ENCODE peak calls at places on chromosome 6, in nine cellular contexts. S is NB4; M is stimulated activated CD4-positive, alpha-beta T cell treated with anti-CD3 and anti-CD28 coated beads, TNF-alpha, amount 100 ng/mL, for 1 hour; X is stimulated activated CD8-positive, alpha-beta memory T cell treated with anti-CD3 and anti-CD28 coated beads, Interleukin-12 subunit alpha, Interleukin-12 subunit beta, amount 100 ng/mL, for 4 hours; V is endothelial cell; C is NCI-H2171; I is germinal center; H is type B pancreatic cell; D is AG20443. G is an unnamed sample.

GRCh38 chr6:16184129-16184528 is 54.3 kb upstream of the GMPR start:
- DNase-seq in S (peak; percentile 82), M (no peak), X (no peak), V (no peak), C (no peak), I (peak; percentile 62), H (no peak), D (peak; percentile 15), G (peak; percentile 36)

GRCh38 chr6:46652603-46653438 is at the start of the genes CYP39A1 and SLC25A27:
- DNase-seq in S (peak; percentile 65), M (peak; percentile 39), X (peak; percentile 65), V (peak; percentile 92), C (peak; percentile 85), I (peak; percentile 92), H (peak; percentile 95), D (peak; percentile 98), G (peak; percentile 75)

GRCh38 chr6:115891111-115891669 is 169.5 kb downstream of the FRK start:
- DNase-seq in S (peak; percentile 18), M (no peak), X (no peak), V (no peak), C (no peak), I (no peak), H (no peak), D (peak; percentile 61), G (peak; percentile 85)

GRCh38 chr6:67411036-67411435 is 1224.0 kb upstream of the ADGRB3 start:
- DNase-seq in S (no peak), M (no peak), X (no peak), V (no peak), C (no peak), I (no peak), H (no peak), D (no peak), G (peak; percentile 9)

GRCh38 chr6:4853349-4853748 is 77.1 kb downstream of the CDYL start:
- DNase-seq in S (no peak), M (no peak), X (no peak), V (no peak), C (no peak), I (no peak), H (no peak), D (no peak), G (no peak)

GRCh38 chr6:130189691-130190459 is 32.9 kb downstream of the SAMD3 start:
- DNase-seq in S (no peak), M (no peak), X (no peak), V (no peak), C (no peak), I (no peak), H (no peak), D (no peak), G (no peak)

GRCh38 chr6:15464211-15464725 is 198.6 kb downstream of the DTNBP1 start:
- DNase-seq in S (peak; percentile 66), M (peak; percentile 16), X (peak; percentile 10), V (peak; percentile 40), C (no peak), I (peak; percentile 25), H (no peak), D (peak; percentile 24), G (no peak)

GRCh38 chr6:166905013-166905412 is 51.3 kb downstream of the RNASET2 start:
- DNase-seq in S (no peak), M (no peak), X (no peak), V (no peak), C (no peak), I (no peak), H (no peak), D (peak; percentile 5), G (no peak)

GRCh38 chr6:80404889-80405288 is 298.4 kb downstream of the BCKDHB start:
- DNase-seq in S (no peak), M (no peak), X (no peak), V (no peak), C (no peak), I (no peak), H (no peak), D (no peak), G (no peak)

GRCh38 chr6:132812255-132812732 is 2.1 kb upstream of the RPS12 start:
- DNase-seq in S (peak; percentile 33), M (no peak), X (no peak), V (no peak), C (no peak), I (no peak), H (no peak), D (peak; percentile 16), G (peak; percentile 67)

GRCh38 chr6:150189176-150189575 is 46.3 kb downstream of the PPP1R14C start:
- DNase-seq in S (no peak), M (no peak), X (no peak), V (no peak), C (no peak), I (no peak), H (no peak), D (no peak), G (no peak)

GRCh38 chr6:97401533-97401932 is 118.5 kb upstream of the MMS22L start:
- DNase-seq in S (no peak), M (no peak), X (no peak), V (no peak), C (no peak), I (no peak), H (no peak), D (peak; percentile 12), G (no peak)

GRCh38 chr6:43076928-43077809 is 1.1 kb downstream of the PTK7 start:
- DNase-seq in S (no peak), M (no peak), X (no peak), V (peak; percentile 49), C (peak; percentile 45), I (no peak), H (no peak), D (peak; percentile 39), G (peak; percentile 47)

GRCh38 chr6:169766921-169767736 is 15.7 kb downstream of the ERMARD start:
- DNase-seq in S (no peak), M (no peak), X (no peak), V (no peak), C (no peak), I (no peak), H (no peak), D (no peak), G (no peak)

GRCh38 chr6:111711989-111712388 is 106.3 kb upstream of the TRAF3IP2 start:
- DNase-seq in S (no peak), M (no peak), X (no peak), V (no peak), C (no peak), I (no peak), H (no peak), D (no peak), G (no peak)

GRCh38 chr6:75402296-75402695 is 91.3 kb downstream of the FILIP1 start:
- DNase-seq in S (no peak), M (no peak), X (no peak), V (no peak), C (no peak), I (no peak), H (no peak), D (peak; percentile 77), G (peak; percentile 82)

GRCh38 chr6:54264581-54265272 is 43.5 kb upstream of the TINAG start:
- DNase-seq in S (no peak), M (no peak), X (no peak), V (no peak), C (no peak), I (no peak), H (no peak), D (peak; percentile 11), G (peak; percentile 66)

GRCh38 chr6:135566311-135567068 is 69.0 kb upstream of the AHI1 start:
- DNase-seq in S (no peak), M (no peak), X (no peak), V (no peak), C (no peak), I (no peak), H (no peak), D (no peak), G (no peak)

GRCh38 chr6:156508126-156508525 is 269.1 kb upstream of the ARID1B start:
- DNase-seq in S (no peak), M (no peak), X (no peak), V (no peak), C (no peak), I (no peak), H (no peak), D (no peak), G (no peak)

GRCh38 chr6:97176468-97176867 is 106.5 kb downstream of the MMS22L start:
- DNase-seq in S (no peak), M (no peak), X (no peak), V (no peak), C (no peak), I (no peak), H (no peak), D (no peak), G (no peak)

GRCh38 chr6:64467656-64468055 is 832.1 kb downstream of the PHF3 start:
- DNase-seq in S (no peak), M (no peak), X (no peak), V (no peak), C (no peak), I (no peak), H (no peak), D (no peak), G (no peak)

GRCh38 chr6:29734046-29735018 is 11.1 kb downstream of the HLA-F start:
- DNase-seq in S (no peak), M (no peak), X (no peak), V (no peak), C (no peak), I (no peak), H (no peak), D (no peak), G (no peak)

GRCh38 chr6:145204258-145204766 is 531.0 kb downstream of the EPM2A start:
- DNase-seq in S (no peak), M (no peak), X (no peak), V (no peak), C (no peak), I (no peak), H (no peak), D (no peak), G (no peak)

GRCh38 chr6:90940812-90941481 is 354.1 kb upstream of the MAP3K7 start:
- DNase-seq in S (peak; percentile 76), M (no peak), X (no peak), V (no peak), C (peak; percentile 20), I (peak; percentile 42), H (no peak), D (peak; percentile 40), G (peak; percentile 2)

GRCh38 chr6:108914235-108915022 is 66.2 kb downstream of the ARMC2 start:
- DNase-seq in S (peak; percentile 63), M (no peak), X (no peak), V (peak; percentile 31), C (peak; percentile 16), I (peak; percentile 49), H (no peak), D (no peak), G (no peak)

GRCh38 chr6:33789550-33789895 is 593 bp upstream of the LEMD2 start:
- DNase-seq in S (no peak), M (no peak), X (no peak), V (no peak), C (no peak), I (no peak), H (no peak), D (no peak), G (no peak)

GRCh38 chr6:14743465-14744211 is 502.2 kb upstream of the JARID2 start:
- DNase-seq in S (peak; percentile 95), M (peak; percentile 40), X (peak; percentile 67), V (no peak), C (no peak), I (no peak), H (no peak), D (peak; percentile 89), G (peak; percentile 99)

GRCh38 chr6:50655848-50656453 is 57.4 kb upstream of the TFAP2D start:
- DNase-seq in S (peak; percentile 21), M (no peak), X (no peak), V (peak; percentile 14), C (no peak), I (peak; percentile 3), H (no peak), D (peak; percentile 15), G (peak; percentile 8)

GRCh38 chr6:25342784-25343183 is 63.6 kb downstream of the CARMIL1 start:
- DNase-seq in S (no peak), M (no peak), X (no peak), V (no peak), C (no peak), I (no peak), H (no peak), D (peak; percentile 48), G (peak; percentile 44)

GRCh38 chr6:113623124-113623523 is 234.0 kb upstream of the MARCKS start:
- DNase-seq in S (no peak), M (no peak), X (no peak), V (no peak), C (no peak), I (no peak), H (no peak), D (no peak), G (peak; percentile 42)

GRCh38 chr6:110944681-110945151 is 13.8 kb upstream of the GTF3C6 start:
- DNase-seq in S (peak; percentile 82), M (no peak), X (no peak), V (no peak), C (no peak), I (no peak), H (no peak), D (peak; percentile 79), G (peak; percentile 77)

G was measured in foreskin fibroblast.